ENCODE peak calls at places on chromosomes 5 and 9, in five cellular contexts. One of them, this sample, is unnamed.

GRCh38 chr5:109316631-109317030 is 93.1 kb downstream of the PJA2 start:
- DNase-seq in H54: peak
- DNase-seq in BJ: no peak
- DNase-seq in activated CD4-positive, alpha-beta T cell treated with anti-CD3 and anti-CD28 coated beads for 24 hours: no peak
- DNase-seq in stimulated activated CD4-positive, alpha-beta T cell treated with anti-CD3 and anti-CD28 coated beads, Interleukin-12 subunit alpha, Interleukin-12 subunit beta, amount 100 ng/mL, for 48 hours: no peak
- DNase-seq in this sample: no peak

GRCh38 chr9:3361689-3362392 is 164.0 kb downstream of the RFX3 start:
- DNase-seq in H54: no peak
- DNase-seq in BJ: no peak
- DNase-seq in stimulated activated CD4-positive, alpha-beta T cell treated with anti-CD3 and anti-CD28 coated beads, Interleukin-12 subunit alpha, Interleukin-12 subunit beta, amount 100 ng/mL, for 48 hours: no peak
- DNase-seq in activated CD4-positive, alpha-beta T cell treated with anti-CD3 and anti-CD28 coated beads for 24 hours: no peak
- DNase-seq in this sample: no peak

GRCh38 chr9:94639045-94639995 is at the start of gene FBP1:
- DNase-seq in BJ: no peak
- DNase-seq in activated CD4-positive, alpha-beta T cell treated with anti-CD3 and anti-CD28 coated beads for 24 hours: no peak
- DNase-seq in stimulated activated CD4-positive, alpha-beta T cell treated with anti-CD3 and anti-CD28 coated beads, Interleukin-12 subunit alpha, Interleukin-12 subunit beta, amount 100 ng/mL, for 48 hours: no peak
- DNase-seq in H54: no peak
- DNase-seq in this sample: no peak

GRCh38 chr5:170805666-170806065 is 22.1 kb downstream of the GABRP start:
- DNase-seq in H54: no peak
- DNase-seq in activated CD4-positive, alpha-beta T cell treated with anti-CD3 and anti-CD28 coated beads for 24 hours: no peak
- DNase-seq in stimulated activated CD4-positive, alpha-beta T cell treated with anti-CD3 and anti-CD28 coated beads, Interleukin-12 subunit alpha, Interleukin-12 subunit beta, amount 100 ng/mL, for 48 hours: no peak
- DNase-seq in BJ: no peak
- DNase-seq in this sample: no peak

GRCh38 chr5:145521066-145521465 is 314.1 kb downstream of the PRELID2 start:
- DNase-seq in activated CD4-positive, alpha-beta T cell treated with anti-CD3 and anti-CD28 coated beads for 24 hours: no peak
- DNase-seq in BJ: no peak
- DNase-seq in stimulated activated CD4-positive, alpha-beta T cell treated with anti-CD3 and anti-CD28 coated beads, Interleukin-12 subunit alpha, Interleukin-12 subunit beta, amount 100 ng/mL, for 48 hours: no peak
- DNase-seq in H54: no peak
- DNase-seq in this sample: no peak

GRCh38 chr5:150402901-150403342 is 9.8 kb downstream of the CD74 start:
- DNase-seq in activated CD4-positive, alpha-beta T cell treated with anti-CD3 and anti-CD28 coated beads for 24 hours: no peak
- DNase-seq in stimulated activated CD4-positive, alpha-beta T cell treated with anti-CD3 and anti-CD28 coated beads, Interleukin-12 subunit alpha, Interleukin-12 subunit beta, amount 100 ng/mL, for 48 hours: no peak
- DNase-seq in H54: no peak
- DNase-seq in BJ: no peak
- DNase-seq in this sample: no peak

GRCh38 chr9:33272061-33272460 is 7.2 kb downstream of the CHMP5 start:
- DNase-seq in BJ: no peak
- DNase-seq in activated CD4-positive, alpha-beta T cell treated with anti-CD3 and anti-CD28 coated beads for 24 hours: no peak
- DNase-seq in H54: no peak
- DNase-seq in stimulated activated CD4-positive, alpha-beta T cell treated with anti-CD3 and anti-CD28 coated beads, Interleukin-12 subunit alpha, Interleukin-12 subunit beta, amount 100 ng/mL, for 48 hours: no peak
- DNase-seq in this sample: no peak

GRCh38 chr9:105473221-105473620 is 25.4 kb downstream of the FSD1L start:
- DNase-seq in activated CD4-positive, alpha-beta T cell treated with anti-CD3 and anti-CD28 coated beads for 24 hours: no peak
- DNase-seq in BJ: no peak
- DNase-seq in stimulated activated CD4-positive, alpha-beta T cell treated with anti-CD3 and anti-CD28 coated beads, Interleukin-12 subunit alpha, Interleukin-12 subunit beta, amount 100 ng/mL, for 48 hours: no peak
- DNase-seq in H54: no peak
- DNase-seq in this sample: no peak

GRCh38 chr5:95961617-95962474 is at the start of gene ELL2:
- DNase-seq in H54: peak
- DNase-seq in activated CD4-positive, alpha-beta T cell treated with anti-CD3 and anti-CD28 coated beads for 24 hours: peak
- DNase-seq in BJ: peak
- DNase-seq in stimulated activated CD4-positive, alpha-beta T cell treated with anti-CD3 and anti-CD28 coated beads, Interleukin-12 subunit alpha, Interleukin-12 subunit beta, amount 100 ng/mL, for 48 hours: peak
- DNase-seq in this sample: peak

GRCh38 chr5:125093776-125094175 is 347.3 kb upstream of the ZNF608 start:
- DNase-seq in activated CD4-positive, alpha-beta T cell treated with anti-CD3 and anti-CD28 coated beads for 24 hours: no peak
- DNase-seq in stimulated activated CD4-positive, alpha-beta T cell treated with anti-CD3 and anti-CD28 coated beads, Interleukin-12 subunit alpha, Interleukin-12 subunit beta, amount 100 ng/mL, for 48 hours: no peak
- DNase-seq in BJ: peak
- DNase-seq in H54: peak
- DNase-seq in this sample: no peak

GRCh38 chr5:83827111-83827541 is 106.5 kb upstream of the HAPLN1 start:
- DNase-seq in activated CD4-positive, alpha-beta T cell treated with anti-CD3 and anti-CD28 coated beads for 24 hours: no peak
- DNase-seq in stimulated activated CD4-positive, alpha-beta T cell treated with anti-CD3 and anti-CD28 coated beads, Interleukin-12 subunit alpha, Interleukin-12 subunit beta, amount 100 ng/mL, for 48 hours: no peak
- DNase-seq in H54: no peak
- DNase-seq in BJ: no peak
- DNase-seq in this sample: no peak

GRCh38 chr5:83430130-83431010 is 41.2 kb upstream of the VCAN start:
- DNase-seq in H54: peak
- DNase-seq in activated CD4-positive, alpha-beta T cell treated with anti-CD3 and anti-CD28 coated beads for 24 hours: peak
- DNase-seq in BJ: no peak
- DNase-seq in stimulated activated CD4-positive, alpha-beta T cell treated with anti-CD3 and anti-CD28 coated beads, Interleukin-12 subunit alpha, Interleukin-12 subunit beta, amount 100 ng/mL, for 48 hours: peak
- DNase-seq in this sample: peak

GRCh38 chr9:136409557-136410455 is 608 bp downstream of the ENTR1 start:
- DNase-seq in stimulated activated CD4-positive, alpha-beta T cell treated with anti-CD3 and anti-CD28 coated beads, Interleukin-12 subunit alpha, Interleukin-12 subunit beta, amount 100 ng/mL, for 48 hours: peak
- DNase-seq in activated CD4-positive, alpha-beta T cell treated with anti-CD3 and anti-CD28 coated beads for 24 hours: no peak
- DNase-seq in H54: peak
- DNase-seq in BJ: no peak
- DNase-seq in this sample: no peak

GRCh38 chr5:27087820-27088219 is 49.4 kb upstream of the CDH9 start:
- DNase-seq in H54: no peak
- DNase-seq in activated CD4-positive, alpha-beta T cell treated with anti-CD3 and anti-CD28 coated beads for 24 hours: no peak
- DNase-seq in BJ: no peak
- DNase-seq in stimulated activated CD4-positive, alpha-beta T cell treated with anti-CD3 and anti-CD28 coated beads, Interleukin-12 subunit alpha, Interleukin-12 subunit beta, amount 100 ng/mL, for 48 hours: no peak
- DNase-seq in this sample: no peak

GRCh38 chr5:148976569-148977321 is 86.1 kb downstream of the SH3TC2 start:
- DNase-seq in H54: no peak
- DNase-seq in activated CD4-positive, alpha-beta T cell treated with anti-CD3 and anti-CD28 coated beads for 24 hours: no peak
- DNase-seq in BJ: peak
- DNase-seq in stimulated activated CD4-positive, alpha-beta T cell treated with anti-CD3 and anti-CD28 coated beads, Interleukin-12 subunit alpha, Interleukin-12 subunit beta, amount 100 ng/mL, for 48 hours: no peak
- DNase-seq in this sample: peak

GRCh38 chr5:28523887-28524637 is 1485.7 kb upstream of the CDH9 start:
- DNase-seq in H54: no peak
- DNase-seq in activated CD4-positive, alpha-beta T cell treated with anti-CD3 and anti-CD28 coated beads for 24 hours: no peak
- DNase-seq in BJ: no peak
- DNase-seq in stimulated activated CD4-positive, alpha-beta T cell treated with anti-CD3 and anti-CD28 coated beads, Interleukin-12 subunit alpha, Interleukin-12 subunit beta, amount 100 ng/mL, for 48 hours: no peak
- DNase-seq in this sample: peak

GRCh38 chr9:655875-656274 is 185.6 kb upstream of the DMRT1 start:
- DNase-seq in H54: no peak
- DNase-seq in stimulated activated CD4-positive, alpha-beta T cell treated with anti-CD3 and anti-CD28 coated beads, Interleukin-12 subunit alpha, Interleukin-12 subunit beta, amount 100 ng/mL, for 48 hours: no peak
- DNase-seq in activated CD4-positive, alpha-beta T cell treated with anti-CD3 and anti-CD28 coated beads for 24 hours: no peak
- DNase-seq in BJ: no peak
- DNase-seq in this sample: no peak

GRCh38 chr9:68540712-68541535 is at the start of gene TMEM252:
- DNase-seq in activated CD4-positive, alpha-beta T cell treated with anti-CD3 and anti-CD28 coated beads for 24 hours: no peak
- DNase-seq in stimulated activated CD4-positive, alpha-beta T cell treated with anti-CD3 and anti-CD28 coated beads, Interleukin-12 subunit alpha, Interleukin-12 subunit beta, amount 100 ng/mL, for 48 hours: no peak
- DNase-seq in BJ: no peak
- DNase-seq in H54: no peak
- DNase-seq in this sample: no peak

GRCh38 chr5:172097356-172097755 is 90.7 kb downstream of the STK10 start:
- DNase-seq in activated CD4-positive, alpha-beta T cell treated with anti-CD3 and anti-CD28 coated beads for 24 hours: no peak
- DNase-seq in BJ: no peak
- DNase-seq in stimulated activated CD4-positive, alpha-beta T cell treated with anti-CD3 and anti-CD28 coated beads, Interleukin-12 subunit alpha, Interleukin-12 subunit beta, amount 100 ng/mL, for 48 hours: no peak
- DNase-seq in H54: no peak
- DNase-seq in this sample: no peak

GRCh38 chr9:95557142-95557541 is 40.4 kb upstream of the PTCH1 start:
- DNase-seq in activated CD4-positive, alpha-beta T cell treated with anti-CD3 and anti-CD28 coated beads for 24 hours: no peak
- DNase-seq in stimulated activated CD4-positive, alpha-beta T cell treated with anti-CD3 and anti-CD28 coated beads, Interleukin-12 subunit alpha, Interleukin-12 subunit beta, amount 100 ng/mL, for 48 hours: no peak
- DNase-seq in H54: no peak
- DNase-seq in BJ: no peak
- DNase-seq in this sample: no peak

GRCh38 chr5:135223891-135224625 is 175.0 kb downstream of the MACROH2A1 start:
- DNase-seq in activated CD4-positive, alpha-beta T cell treated with anti-CD3 and anti-CD28 coated beads for 24 hours: no peak
- DNase-seq in stimulated activated CD4-positive, alpha-beta T cell treated with anti-CD3 and anti-CD28 coated beads, Interleukin-12 subunit alpha, Interleukin-12 subunit beta, amount 100 ng/mL, for 48 hours: no peak
- DNase-seq in H54: no peak
- DNase-seq in BJ: no peak
- DNase-seq in this sample: no peak

GRCh38 chr9:38707885-38708640 is 11.9 kb downstream of the FAM240B start:
- DNase-seq in activated CD4-positive, alpha-beta T cell treated with anti-CD3 and anti-CD28 coated beads for 24 hours: no peak
- DNase-seq in H54: no peak
- DNase-seq in stimulated activated CD4-positive, alpha-beta T cell treated with anti-CD3 and anti-CD28 coated beads, Interleukin-12 subunit alpha, Interleukin-12 subunit beta, amount 100 ng/mL, for 48 hours: no peak
- DNase-seq in BJ: no peak
- DNase-seq in this sample: peak

GRCh38 chr5:150548123-150548522 is 40.2 kb downstream of the NDST1 start:
- DNase-seq in activated CD4-positive, alpha-beta T cell treated with anti-CD3 and anti-CD28 coated beads for 24 hours: no peak
- DNase-seq in stimulated activated CD4-positive, alpha-beta T cell treated with anti-CD3 and anti-CD28 coated beads, Interleukin-12 subunit alpha, Interleukin-12 subunit beta, amount 100 ng/mL, for 48 hours: no peak
- DNase-seq in H54: no peak
- DNase-seq in BJ: no peak
- DNase-seq in this sample: no peak

GRCh38 chr9:91245432-91246313 is 116.0 kb downstream of the AUH start:
- DNase-seq in stimulated activated CD4-positive, alpha-beta T cell treated with anti-CD3 and anti-CD28 coated beads, Interleukin-12 subunit alpha, Interleukin-12 subunit beta, amount 100 ng/mL, for 48 hours: no peak
- DNase-seq in activated CD4-positive, alpha-beta T cell treated with anti-CD3 and anti-CD28 coated beads for 24 hours: peak
- DNase-seq in BJ: no peak
- DNase-seq in H54: peak
- DNase-seq in this sample: peak

GRCh38 chr5:107832746-107833145 is 162.0 kb upstream of the EFNA5 start:
- DNase-seq in stimulated activated CD4-positive, alpha-beta T cell treated with anti-CD3 and anti-CD28 coated beads, Interleukin-12 subunit alpha, Interleukin-12 subunit beta, amount 100 ng/mL, for 48 hours: no peak
- DNase-seq in BJ: no peak
- DNase-seq in activated CD4-positive, alpha-beta T cell treated with anti-CD3 and anti-CD28 coated beads for 24 hours: no peak
- DNase-seq in H54: no peak
- DNase-seq in this sample: no peak

GRCh38 chr5:168881427-168882149 is 302.4 kb upstream of the PANK3 start:
- DNase-seq in BJ: no peak
- DNase-seq in stimulated activated CD4-positive, alpha-beta T cell treated with anti-CD3 and anti-CD28 coated beads, Interleukin-12 subunit alpha, Interleukin-12 subunit beta, amount 100 ng/mL, for 48 hours: no peak
- DNase-seq in H54: no peak
- DNase-seq in activated CD4-positive, alpha-beta T cell treated with anti-CD3 and anti-CD28 coated beads for 24 hours: no peak
- DNase-seq in this sample: no peak

GRCh38 chr9:16236882-16237281 is 633.6 kb downstream of the BNC2 start:
- DNase-seq in BJ: peak
- DNase-seq in activated CD4-positive, alpha-beta T cell treated with anti-CD3 and anti-CD28 coated beads for 24 hours: no peak
- DNase-seq in H54: no peak
- DNase-seq in stimulated activated CD4-positive, alpha-beta T cell treated with anti-CD3 and anti-CD28 coated beads, Interleukin-12 subunit alpha, Interleukin-12 subunit beta, amount 100 ng/mL, for 48 hours: no peak
- DNase-seq in this sample: no peak